ENCODE peak calls at places on chromosomes 3 and 15, in seven cellular contexts. One of them, this sample, is unnamed.

GRCh38 chr3:44065311-44065710 is 176.4 kb upstream of the TOPAZ1 start:
- DNase-seq in astrocyte: no peak
- DNase-seq in left ventricle myocardium inferior: no peak
- DNase-seq in cardiac fibroblast: peak; percentile 24
- DNase-seq in lower lobe of right lung: no peak
- DNase-seq in psoas muscle: no peak
- DNase-seq in adrenal gland: peak; percentile 61
- DNase-seq in this sample: no peak

GRCh38 chr3:185966655-185967054 is 28.8 kb upstream of the TRA2B start:
- DNase-seq in psoas muscle: no peak
- DNase-seq in lower lobe of right lung: no peak
- DNase-seq in astrocyte: no peak
- DNase-seq in cardiac fibroblast: no peak
- DNase-seq in adrenal gland: no peak
- DNase-seq in left ventricle myocardium inferior: no peak
- DNase-seq in this sample: no peak

GRCh38 chr3:111859061-111859973 is at the start of gene PHLDB2:
- DNase-seq in adrenal gland: peak; percentile 67
- DNase-seq in astrocyte: peak; percentile 73
- DNase-seq in cardiac fibroblast: peak; percentile 92
- DNase-seq in lower lobe of right lung: peak; percentile 67
- DNase-seq in psoas muscle: peak; percentile 80
- DNase-seq in left ventricle myocardium inferior: peak; percentile 87
- DNase-seq in this sample: peak; percentile 92

GRCh38 chr3:129314757-129315385 is 36.2 kb downstream of the HMCES start:
- DNase-seq in astrocyte: peak; percentile 70
- DNase-seq in left ventricle myocardium inferior: peak; percentile 90
- DNase-seq in cardiac fibroblast: peak; percentile 95
- DNase-seq in psoas muscle: peak; percentile 89
- DNase-seq in lower lobe of right lung: peak; percentile 88
- DNase-seq in adrenal gland: peak; percentile 94
- DNase-seq in this sample: peak; percentile 93

GRCh38 chr3:8472549-8472948 is 29.1 kb upstream of the LMCD1 start:
- DNase-seq in lower lobe of right lung: no peak
- DNase-seq in adrenal gland: no peak
- DNase-seq in astrocyte: no peak
- DNase-seq in cardiac fibroblast: no peak
- DNase-seq in psoas muscle: no peak
- DNase-seq in left ventricle myocardium inferior: no peak
- DNase-seq in this sample: no peak

GRCh38 chr3:99663981-99664380 is 25.6 kb downstream of the COL8A1 start:
- DNase-seq in astrocyte: no peak
- DNase-seq in cardiac fibroblast: no peak
- DNase-seq in left ventricle myocardium inferior: no peak
- DNase-seq in psoas muscle: no peak
- DNase-seq in adrenal gland: no peak
- DNase-seq in lower lobe of right lung: no peak
- DNase-seq in this sample: no peak

GRCh38 chr3:98513136-98513535 is 9.6 kb downstream of the CLDND1 start:
- DNase-seq in astrocyte: peak; percentile 17
- DNase-seq in psoas muscle: peak; percentile 71
- DNase-seq in left ventricle myocardium inferior: no peak
- DNase-seq in cardiac fibroblast: peak; percentile 77
- DNase-seq in lower lobe of right lung: no peak
- DNase-seq in adrenal gland: no peak
- DNase-seq in this sample: no peak

GRCh38 chr3:197154-197855 is 742 bp downstream of the CHL1 start:
- DNase-seq in lower lobe of right lung: peak; percentile 45
- DNase-seq in left ventricle myocardium inferior: peak; percentile 13
- DNase-seq in astrocyte: no peak
- DNase-seq in adrenal gland: no peak
- DNase-seq in cardiac fibroblast: no peak
- DNase-seq in psoas muscle: peak; percentile 55
- DNase-seq in this sample: peak; percentile 19

GRCh38 chr3:14431928-14432834 is 29.8 kb downstream of the SLC6A6 start:
- DNase-seq in adrenal gland: peak; percentile 97
- DNase-seq in left ventricle myocardium inferior: peak; percentile 86
- DNase-seq in astrocyte: peak; percentile 72
- DNase-seq in cardiac fibroblast: peak; percentile 80
- DNase-seq in psoas muscle: peak; percentile 94
- DNase-seq in lower lobe of right lung: peak; percentile 96
- DNase-seq in this sample: peak; percentile 93

GRCh38 chr15:81313686-81314085 is 10.3 kb downstream of the STARD5 start:
- DNase-seq in cardiac fibroblast: no peak
- DNase-seq in psoas muscle: no peak
- DNase-seq in adrenal gland: no peak
- DNase-seq in astrocyte: no peak
- DNase-seq in lower lobe of right lung: no peak
- DNase-seq in left ventricle myocardium inferior: no peak
- DNase-seq in this sample: no peak

GRCh38 chr3:157999246-157999645 is 107.0 kb downstream of the SHOX2 start:
- DNase-seq in astrocyte: no peak
- DNase-seq in psoas muscle: no peak
- DNase-seq in left ventricle myocardium inferior: no peak
- DNase-seq in lower lobe of right lung: no peak
- DNase-seq in adrenal gland: no peak
- DNase-seq in cardiac fibroblast: no peak
- DNase-seq in this sample: no peak

GRCh38 chr3:69081583-69082262 is 1.6 kb upstream of the UBA3 start:
- DNase-seq in adrenal gland: no peak
- DNase-seq in astrocyte: peak; percentile 51
- DNase-seq in psoas muscle: no peak
- DNase-seq in lower lobe of right lung: no peak
- DNase-seq in left ventricle myocardium inferior: no peak
- DNase-seq in cardiac fibroblast: no peak
- DNase-seq in this sample: no peak

GRCh38 chr15:92840149-92840548 is 60.0 kb upstream of the CHD2 start:
- DNase-seq in lower lobe of right lung: no peak
- DNase-seq in left ventricle myocardium inferior: no peak
- DNase-seq in psoas muscle: no peak
- DNase-seq in astrocyte: no peak
- DNase-seq in adrenal gland: no peak
- DNase-seq in cardiac fibroblast: no peak
- DNase-seq in this sample: no peak

GRCh38 chr3:106421928-106422327 is 553.1 kb upstream of the CBLB start:
- DNase-seq in psoas muscle: no peak
- DNase-seq in lower lobe of right lung: no peak
- DNase-seq in left ventricle myocardium inferior: no peak
- DNase-seq in cardiac fibroblast: peak; percentile 68
- DNase-seq in astrocyte: peak; percentile 55
- DNase-seq in adrenal gland: no peak
- DNase-seq in this sample: no peak

GRCh38 chr3:50268276-50268675 is 671 bp upstream of the SEMA3B start:
- DNase-seq in left ventricle myocardium inferior: no peak
- DNase-seq in psoas muscle: no peak
- DNase-seq in astrocyte: no peak
- DNase-seq in lower lobe of right lung: no peak
- DNase-seq in cardiac fibroblast: no peak
- DNase-seq in adrenal gland: no peak
- DNase-seq in this sample: no peak

GRCh38 chr3:50270422-50270831 is 1.5 kb downstream of the SEMA3B start:
- DNase-seq in adrenal gland: no peak
- DNase-seq in astrocyte: no peak
- DNase-seq in psoas muscle: no peak
- DNase-seq in left ventricle myocardium inferior: no peak
- DNase-seq in lower lobe of right lung: no peak
- DNase-seq in cardiac fibroblast: no peak
- DNase-seq in this sample: no peak

GRCh38 chr3:50269977-50270413 is 1.0 kb downstream of the SEMA3B start:
- DNase-seq in cardiac fibroblast: no peak
- DNase-seq in psoas muscle: no peak
- DNase-seq in lower lobe of right lung: no peak
- DNase-seq in left ventricle myocardium inferior: no peak
- DNase-seq in astrocyte: no peak
- DNase-seq in adrenal gland: no peak
- DNase-seq in this sample: peak; percentile 51

GRCh38 chr3:50268703-50269451 is at the start of gene SEMA3B:
- DNase-seq in cardiac fibroblast: peak; percentile 50
- DNase-seq in psoas muscle: peak; percentile 76
- DNase-seq in astrocyte: no peak
- DNase-seq in lower lobe of right lung: peak; percentile 88
- DNase-seq in left ventricle myocardium inferior: peak; percentile 60
- DNase-seq in adrenal gland: peak; percentile 95
- DNase-seq in this sample: peak; percentile 86

GRCh38 chr3:50269460-50269859 is 513 bp downstream of the SEMA3B start:
- DNase-seq in psoas muscle: no peak
- DNase-seq in lower lobe of right lung: no peak
- DNase-seq in cardiac fibroblast: no peak
- DNase-seq in adrenal gland: no peak
- DNase-seq in left ventricle myocardium inferior: no peak
- DNase-seq in astrocyte: no peak
- DNase-seq in this sample: no peak
- H3K4me3 ChIP-seq in psoas muscle: peak overlapping the region; percentile 49
- H3K4me3 ChIP-seq in lower lobe of right lung: peak overlapping the region; percentile 62
- H3K4me3 ChIP-seq in cardiac fibroblast: no peak overlapping the region
- H3K4me3 ChIP-seq in adrenal gland: no peak overlapping the region
- H3K4me3 ChIP-seq in left ventricle myocardium inferior: peak overlapping the region; percentile 70
- H3K4me3 ChIP-seq in astrocyte: no peak overlapping the region
- H3K4me3 ChIP-seq in this sample: no peak overlapping the region

DNA sequence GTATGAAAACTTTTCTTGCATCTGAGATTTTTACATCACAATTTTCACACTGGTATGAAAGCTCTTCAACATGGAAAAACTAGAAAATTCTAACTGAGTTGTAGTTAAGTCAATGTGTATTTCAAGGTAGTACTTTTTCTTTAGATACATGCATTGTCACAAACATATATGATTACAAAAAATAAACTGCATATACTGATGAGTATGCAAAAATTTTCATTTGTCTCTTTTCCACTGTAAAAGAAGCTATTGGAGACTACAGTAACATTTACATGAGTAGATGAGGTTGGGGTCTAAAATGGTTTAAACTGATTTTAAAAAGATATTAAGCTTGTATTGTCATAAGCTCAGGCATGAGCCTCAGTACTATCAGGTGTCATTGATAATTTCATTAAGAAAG is 72.1 kb downstream of the ALDH1A2 start:
- DNase-seq in lower lobe of right lung: no peak
- DNase-seq in psoas muscle: no peak
- DNase-seq in left ventricle myocardium inferior: no peak
- DNase-seq in cardiac fibroblast: no peak
- DNase-seq in astrocyte: no peak
- DNase-seq in adrenal gland: no peak
- DNase-seq in this sample: no peak
- H3K4me3 ChIP-seq in lower lobe of right lung: no peak overlapping the region
- H3K4me3 ChIP-seq in psoas muscle: no peak overlapping the region
- H3K4me3 ChIP-seq in left ventricle myocardium inferior: no peak overlapping the region
- H3K4me3 ChIP-seq in cardiac fibroblast: no peak overlapping the region
- H3K4me3 ChIP-seq in astrocyte: no peak overlapping the region
- H3K4me3 ChIP-seq in adrenal gland: no peak overlapping the region
- H3K4me3 ChIP-seq in this sample: no peak overlapping the region

GRCh38 chr3:15769256-15769915 is 28.4 kb downstream of the ANKRD28 start:
- DNase-seq in astrocyte: peak; percentile 50
- DNase-seq in psoas muscle: no peak
- DNase-seq in adrenal gland: no peak
- DNase-seq in left ventricle myocardium inferior: no peak
- DNase-seq in cardiac fibroblast: no peak
- DNase-seq in lower lobe of right lung: no peak
- DNase-seq in this sample: no peak

GRCh38 chr3:15768421-15769255 is 29.1 kb downstream of the ANKRD28 start:
- DNase-seq in left ventricle myocardium inferior: no peak
- DNase-seq in lower lobe of right lung: peak; percentile 47
- DNase-seq in astrocyte: peak; percentile 98
- DNase-seq in adrenal gland: no peak
- DNase-seq in psoas muscle: peak; percentile 48
- DNase-seq in cardiac fibroblast: peak; percentile 94
- DNase-seq in this sample: peak; percentile 71

GRCh38 chr3:15766406-15766805 is 31.4 kb downstream of the ANKRD28 start:
- DNase-seq in left ventricle myocardium inferior: no peak
- DNase-seq in lower lobe of right lung: no peak
- DNase-seq in cardiac fibroblast: no peak
- DNase-seq in psoas muscle: no peak
- DNase-seq in adrenal gland: no peak
- DNase-seq in astrocyte: no peak
- DNase-seq in this sample: no peak

GRCh38 chr3:15771444-15771843 is 26.3 kb downstream of the ANKRD28 start:
- DNase-seq in astrocyte: no peak
- DNase-seq in adrenal gland: no peak
- DNase-seq in left ventricle myocardium inferior: no peak
- DNase-seq in lower lobe of right lung: no peak
- DNase-seq in cardiac fibroblast: no peak
- DNase-seq in psoas muscle: no peak
- DNase-seq in this sample: no peak
- H3K4me3 ChIP-seq in astrocyte: no peak overlapping the region
- H3K4me3 ChIP-seq in adrenal gland: no peak overlapping the region
- H3K4me3 ChIP-seq in left ventricle myocardium inferior: no peak overlapping the region
- H3K4me3 ChIP-seq in lower lobe of right lung: no peak overlapping the region
- H3K4me3 ChIP-seq in cardiac fibroblast: no peak overlapping the region
- H3K4me3 ChIP-seq in psoas muscle: no peak overlapping the region
- H3K4me3 ChIP-seq in this sample: no peak overlapping the region

GRCh38 chr3:52723935-52724334 is 18.0 kb downstream of the SPCS1 start:
- DNase-seq in left ventricle myocardium inferior: no peak
- DNase-seq in psoas muscle: no peak
- DNase-seq in cardiac fibroblast: no peak
- DNase-seq in astrocyte: no peak
- DNase-seq in adrenal gland: peak; percentile 7
- DNase-seq in lower lobe of right lung: no peak
- DNase-seq in this sample: no peak

GRCh38 chr3:52722491-52722890 is 16.6 kb downstream of the SPCS1 start:
- DNase-seq in astrocyte: no peak
- DNase-seq in adrenal gland: no peak
- DNase-seq in cardiac fibroblast: no peak
- DNase-seq in psoas muscle: no peak
- DNase-seq in lower lobe of right lung: no peak
- DNase-seq in left ventricle myocardium inferior: no peak
- DNase-seq in this sample: no peak

GRCh38 chr3:52721742-52722033 is 15.8 kb downstream of the SPCS1 start:
- DNase-seq in astrocyte: no peak
- DNase-seq in lower lobe of right lung: no peak
- DNase-seq in adrenal gland: no peak
- DNase-seq in psoas muscle: no peak
- DNase-seq in cardiac fibroblast: no peak
- DNase-seq in left ventricle myocardium inferior: no peak
- DNase-seq in this sample: no peak

GRCh38 chr3:52719618-52720017 is 13.7 kb downstream of the SPCS1 start:
- DNase-seq in adrenal gland: no peak
- DNase-seq in astrocyte: no peak
- DNase-seq in lower lobe of right lung: no peak
- DNase-seq in cardiac fibroblast: no peak
- DNase-seq in psoas muscle: no peak
- DNase-seq in left ventricle myocardium inferior: no peak
- DNase-seq in this sample: no peak

DNA sequence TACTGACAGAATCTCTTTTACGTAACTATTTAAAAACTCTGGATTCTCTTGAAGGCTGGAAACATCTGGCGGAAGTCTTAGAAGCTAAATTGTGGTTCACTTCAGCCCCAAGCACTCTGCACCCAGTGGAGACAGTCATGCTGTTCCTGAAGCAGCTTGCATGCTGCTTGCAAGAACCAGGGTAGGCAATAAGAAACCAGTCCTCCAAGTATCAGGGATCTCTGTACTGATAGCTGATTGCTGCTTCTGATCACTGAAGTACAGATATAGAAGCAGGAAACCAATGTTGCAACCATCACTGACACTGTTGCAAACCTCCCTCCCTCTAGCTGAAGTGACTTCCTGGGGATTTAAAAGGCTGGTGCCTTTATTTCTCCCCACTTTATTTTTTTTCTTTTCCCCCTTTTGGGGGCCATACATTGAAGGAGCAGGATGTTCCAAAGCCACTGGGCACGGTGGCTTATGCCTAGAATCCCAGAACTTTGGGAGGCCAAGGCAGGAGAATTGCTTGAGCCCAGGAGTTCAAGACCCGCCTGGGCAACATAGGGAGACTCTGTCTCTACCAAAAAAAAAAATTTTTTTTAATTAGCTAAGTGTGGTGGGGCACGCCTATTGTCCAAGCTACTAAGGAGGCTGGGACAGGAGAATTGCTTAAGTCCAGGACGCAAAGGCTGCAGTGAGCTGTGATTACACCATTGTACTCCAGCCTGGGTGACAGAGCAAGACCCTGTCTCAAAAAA is 15.3 kb downstream of the SPCS1 start:
- DNase-seq in lower lobe of right lung: no peak
- DNase-seq in left ventricle myocardium inferior: no peak
- DNase-seq in adrenal gland: no peak
- DNase-seq in astrocyte: no peak
- DNase-seq in psoas muscle: no peak
- DNase-seq in cardiac fibroblast: peak; percentile 13
- DNase-seq in this sample: no peak
- H3K4me3 ChIP-seq in lower lobe of right lung: no peak overlapping the region
- H3K4me3 ChIP-seq in left ventricle myocardium inferior: no peak overlapping the region
- H3K4me3 ChIP-seq in adrenal gland: no peak overlapping the region
- H3K4me3 ChIP-seq in astrocyte: no peak overlapping the region
- H3K4me3 ChIP-seq in psoas muscle: no peak overlapping the region
- H3K4me3 ChIP-seq in cardiac fibroblast: no peak overlapping the region
- H3K4me3 ChIP-seq in this sample: no peak overlapping the region

This sample was measured in hepatocyte.